ENCODE peak calls at places on chromosomes 13 and 19, in nine cellular contexts. S is left ventricle myocardium inferior, D is fibroblast of the aortic adventitia, G is NCI-H2081, C is HepG2, X is heart left ventricle, Q is stromal cell of bone marrow, O is upper lobe of right lung, E is T1000. N is an unnamed sample.

GRCh38 chr13:44364601-44365000 is 9.0 kb upstream of the SERP2 start:
- DNase-seq in D (peak), Q (peak), G (no peak), O (no peak), S (no peak), E (no peak), X (no peak), C (peak), N (no peak)

GRCh38 chr13:95180513-95181245 is 120.6 kb downstream of the ABCC4 start:
- DNase-seq in C (peak), X (no peak), Q (no peak), G (no peak), S (no peak), O (no peak), D (peak), E (no peak), N (no peak)

GRCh38 chr19:19081642-19082151 is 17.9 kb downstream of the SLC25A42 start:
- DNase-seq in G (no peak), S (peak), C (no peak), O (no peak), E (no peak), X (peak), D (peak), Q (no peak), N (no peak)

GRCh38 chr19:22526661-22527272 is 104.6 kb upstream of the ZNF98 start:
- DNase-seq in E (no peak), Q (no peak), O (peak), D (no peak), S (no peak), X (no peak), G (no peak), C (no peak), N (no peak)

GRCh38 chr13:19185086-19185864 is 3.7 kb upstream of the TUBA3C start:
- DNase-seq in O (no peak), E (no peak), G (no peak), S (no peak), X (no peak), C (no peak), Q (no peak), D (no peak), N (no peak)

GRCh38 chr19:52336117-52336811 is at the start of gene ZNF610:
- DNase-seq in O (peak), G (peak), X (peak), S (peak), D (peak), Q (peak), C (peak), E (peak), N (peak)

GRCh38 chr13:30774214-30774730 is 38.9 kb downstream of the ALOX5AP start:
- DNase-seq in X (no peak), D (no peak), O (no peak), C (no peak), G (no peak), Q (no peak), S (no peak), E (no peak), N (no peak)

GRCh38 chr19:16040642-16041041 is 35.7 kb upstream of the TPM4 start:
- DNase-seq in C (peak), S (no peak), Q (peak), O (no peak), E (no peak), X (no peak), G (no peak), D (no peak), N (no peak)

GRCh38 chr13:30331331-30331771 is 24.0 kb upstream of the KATNAL1 start:
- DNase-seq in Q (no peak), G (no peak), E (no peak), S (peak), D (peak), X (no peak), C (no peak), O (no peak), N (no peak)

GRCh38 chr13:22081430-22081829 is 410.6 kb downstream of the FGF9 start:
- DNase-seq in Q (no peak), C (no peak), G (peak), O (no peak), S (no peak), X (no peak), D (no peak), E (no peak), N (no peak)

GRCh38 chr13:97282705-97283104 is 60.6 kb downstream of the MBNL2 start:
- DNase-seq in S (no peak), D (no peak), X (no peak), G (no peak), O (no peak), E (no peak), C (no peak), Q (no peak), N (no peak)

GRCh38 chr19:38929929-38930775 is at the start of gene SARS2:
- DNase-seq in D (peak), E (peak), C (peak), G (peak), O (peak), Q (peak), S (peak), X (peak), N (peak)

GRCh38 chr13:36418022-36418805 is 14.1 kb upstream of the CCNA1 start:
- DNase-seq in C (no peak), X (no peak), D (peak), S (no peak), Q (peak), G (no peak), E (no peak), O (no peak), N (no peak)

GRCh38 chr19:49894879-49895565 is 1.7 kb downstream of the IL4I1 start:
- DNase-seq in C (no peak), X (no peak), D (no peak), E (no peak), O (no peak), S (no peak), G (no peak), Q (no peak), N (no peak)

GRCh38 chr19:8666814-8667405 is 31.7 kb downstream of the ACTL9 start:
- DNase-seq in D (no peak), O (no peak), X (no peak), C (no peak), S (no peak), G (no peak), Q (no peak), E (no peak), N (no peak)

GRCh38 chr19:46133101-46133627 is 8.7 kb upstream of the IGFL3 start:
- DNase-seq in O (no peak), S (no peak), X (peak), Q (peak), E (peak), C (peak), G (peak), D (peak), N (no peak)

GRCh38 chr13:76696370-76696769 is 189.8 kb downstream of the KCTD12 start:
- DNase-seq in D (peak), C (peak), Q (peak), X (no peak), G (no peak), E (no peak), S (no peak), O (no peak), N (no peak)